ENCODE peak calls at places on chromosomes 7 and 10, in five cellular contexts. Z, I, P, T and J are unnamed samples.

GRCh38 chr7:76512941-76513816 is 2.8 kb downstream of the UPK3B start:
- DNase-seq in I (peak; percentile 81), Z (no peak), P (no peak), T (peak; percentile 21), J (no peak)

GRCh38 chr7:107939472-107940145 is 48.6 kb downstream of the DLD start:
- DNase-seq in P (peak; percentile 91), T (peak; percentile 97), I (no peak), Z (no peak), J (no peak)

GRCh38 chr10:79268100-79268670 is 79.1 kb upstream of the PPIF start:
- DNase-seq in T (peak; percentile 84), Z (no peak), I (no peak), P (peak; percentile 78), J (no peak)

GRCh38 chr7:32217841-32218467 is 147.7 kb upstream of the PDE1C start:
- DNase-seq in T (peak; percentile 4), P (no peak), Z (no peak), I (no peak), J (no peak)

GRCh38 chr10:60901561-60902235 is 42.3 kb downstream of the RHOBTB1 start:
- DNase-seq in P (no peak), I (no peak), Z (no peak), T (no peak), J (no peak)

GRCh38 chr7:47580175-47580701 is 1.7 kb downstream of the TNS3 start:
- DNase-seq in Z (no peak), I (peak; percentile 33), T (peak; percentile 70), P (no peak), J (no peak)

GRCh38 chr10:24951201-24952145 is 933 bp downstream of the PRTFDC1 start:
- DNase-seq in I (peak; percentile 86), P (peak; percentile 23), T (peak; percentile 32), Z (no peak), J (no peak)

GRCh38 chr10:71388736-71389310 is 7.9 kb upstream of the CDH23 start:
- DNase-seq in Z (no peak), I (no peak), T (no peak), P (no peak), J (no peak)

GRCh38 chr7:30988346-30989005 is 24.7 kb downstream of the GHRHR start:
- DNase-seq in P (no peak), Z (no peak), I (peak; percentile 52), T (peak; percentile 16), J (no peak)

GRCh38 chr7:148242271-148242801 is 348.2 kb upstream of the C7orf33 start:
- DNase-seq in I (peak; percentile 89), Z (no peak), P (peak; percentile 31), T (peak; percentile 10), J (peak; percentile 56)

GRCh38 chr7:105261689-105262088 is 127.0 kb downstream of the SRPK2 start:
- DNase-seq in I (no peak), Z (no peak), P (no peak), T (peak; percentile 54), J (no peak)

GRCh38 chr10:59839576-59839975 is 66.8 kb downstream of the CCDC6 start:
- DNase-seq in I (no peak), T (peak; percentile 84), P (peak; percentile 67), Z (no peak), J (no peak)

GRCh38 chr7:106568680-106569499 is 92.1 kb downstream of the CCDC71L start:
- DNase-seq in I (peak; percentile 49), P (peak; percentile 75), Z (no peak), T (peak; percentile 93), J (peak; percentile 22)